ENCODE peak calls at places on chromosomes 7 and 10, in five cellular contexts. A, W, V, T and N are unnamed samples.

GRCh38 chr10:16193241-16193640 is 243.6 kb upstream of the PTER start:
- DNase-seq in V (no peak), T (no peak), W (no peak), A (no peak), N (no peak)

GRCh38 chr7:27098493-27099223 is 2.9 kb upstream of the HOXA1 start:
- DNase-seq in A (no peak), V (no peak), W (peak), T (no peak), N (no peak)

GRCh38 chr10:69769395-69769989 is 32.2 kb upstream of the COL13A1 start:
- DNase-seq in W (peak), T (no peak), V (peak), A (no peak), N (peak)

GRCh38 chr7:96397936-96398596 is 76.2 kb upstream of the SLC25A13 start:
- DNase-seq in A (no peak), V (peak), T (no peak), W (peak), N (no peak)

GRCh38 chr7:45031829-45032228 is 31.8 kb downstream of the CCM2 start:
- DNase-seq in T (no peak), W (peak), V (no peak), A (no peak), N (peak)

GRCh38 chr10:79292789-79293746 is 54.2 kb upstream of the PPIF start:
- DNase-seq in V (no peak), W (peak), A (peak), T (no peak), N (peak)

GRCh38 chr7:154744226-154744860 is 258.6 kb downstream of the PAXIP1 start:
- DNase-seq in V (peak), A (peak), W (peak), T (no peak), N (peak)

GRCh38 chr10:122249991-122250750 is 20.9 kb upstream of the BTBD16 start:
- DNase-seq in A (no peak), W (no peak), T (no peak), V (no peak), N (no peak)

GRCh38 chr10:70969188-70969587 is 80.8 kb upstream of the PCBD1 start:
- DNase-seq in W (peak), V (no peak), A (no peak), T (no peak), N (no peak)

GRCh38 chr10:73253226-73253557 is 748 bp upstream of the MRPS16 start:
- DNase-seq in A (no peak), T (no peak), W (peak), V (peak), N (peak)

GRCh38 chr7:85237721-85238120 is 50.9 kb upstream of the SEMA3D start:
- DNase-seq in V (peak), T (no peak), A (no peak), W (no peak), N (no peak)

GRCh38 chr10:385571-386300 is 250.5 kb downstream of the ZMYND11 start:
- DNase-seq in W (no peak), T (no peak), A (no peak), V (no peak), N (no peak)

GRCh38 chr7:111735661-111736323 is 173.5 kb upstream of the IMMP2L start:
- DNase-seq in W (peak), V (peak), T (peak), A (peak), N (peak)

GRCh38 chr7:101243786-101244384 is 996 bp downstream of the FIS1 start:
- DNase-seq in A (no peak), W (peak), V (no peak), T (no peak), N (peak)

GRCh38 chr10:127151981-127152699 is 44.3 kb downstream of the INSYN2A start:
- DNase-seq in W (no peak), A (no peak), V (peak), T (no peak), N (no peak)

GRCh38 chr7:127437772-127438330 is 45.3 kb upstream of the ZNF800 start:
- DNase-seq in W (no peak), T (no peak), V (peak), A (no peak), N (no peak)